ENCODE peak calls at places on chromosome 7, in five cellular contexts. A, O, K, Z and M are unnamed samples.
A peak's percentile ranks its signal among the peaks of the same experiment; 100 is the strongest.

GRCh38 chr7:147014596-147014995 is 898.0 kb downstream of the CNTNAP2 start:
- DNase-seq in A (no peak), O (no peak), K (no peak), Z (no peak), M (no peak)

GRCh38 chr7:159034988-159035387 is 109.7 kb downstream of the VIPR2 start:
- DNase-seq in A (no peak), O (no peak), K (no peak), Z (no peak), M (no peak)

GRCh38 chr7:128869944-128870285 is 7.3 kb downstream of the ATP6V1F start:
- DNase-seq in A (no peak), O (no peak), K (no peak), Z (no peak), M (no peak)

GRCh38 chr7:15402436-15403136 is 159.2 kb downstream of the AGMO start:
- DNase-seq in A (no peak), O (no peak), K (no peak), Z (no peak), M (no peak)

GRCh38 chr7:41193738-41194287 is 509.1 kb downstream of the INHBA start:
- DNase-seq in A (no peak), O (no peak), K (no peak), Z (no peak), M (no peak)

GRCh38 chr7:29442146-29442545 is 121.5 kb upstream of the PRR15 start:
- DNase-seq in A (no peak), O (no peak), K (no peak), Z (no peak), M (no peak)

GRCh38 chr7:138278601-138279000 is 181.5 kb upstream of the TRIM24 start:
- DNase-seq in A (no peak), O (no peak), K (no peak), Z (no peak), M (no peak)

GRCh38 chr7:27151945-27152815 is at the start of gene HOXA3:
- DNase-seq in A (no peak), O (peak; percentile 33), K (peak; percentile 84), Z (peak; percentile 19), M (no peak)

GRCh38 chr7:92466682-92467081 is 11.1 kb downstream of the ERVW-1 start:
- DNase-seq in A (no peak), O (no peak), K (no peak), Z (no peak), M (no peak)

GRCh38 chr7:4683884-4684565 is 1.9 kb downstream of the FOXK1 start:
- DNase-seq in A (peak; percentile 84), O (peak; percentile 90), K (peak; percentile 63), Z (peak; percentile 68), M (peak; percentile 79)
- TF ChIP-seq POLR2A in A (peak; percentile 28), O (no peak), K (peak; percentile 16), Z (no peak), M (no peak)

GRCh38 chr7:24982917-24983316 is 2.9 kb upstream of the OSBPL3 start:
- DNase-seq in A (no peak), O (no peak), K (no peak), Z (no peak), M (no peak)
- TF ChIP-seq POLR2A in A (no peak), O (no peak), K (no peak), Z (no peak), M (no peak)

DNA sequence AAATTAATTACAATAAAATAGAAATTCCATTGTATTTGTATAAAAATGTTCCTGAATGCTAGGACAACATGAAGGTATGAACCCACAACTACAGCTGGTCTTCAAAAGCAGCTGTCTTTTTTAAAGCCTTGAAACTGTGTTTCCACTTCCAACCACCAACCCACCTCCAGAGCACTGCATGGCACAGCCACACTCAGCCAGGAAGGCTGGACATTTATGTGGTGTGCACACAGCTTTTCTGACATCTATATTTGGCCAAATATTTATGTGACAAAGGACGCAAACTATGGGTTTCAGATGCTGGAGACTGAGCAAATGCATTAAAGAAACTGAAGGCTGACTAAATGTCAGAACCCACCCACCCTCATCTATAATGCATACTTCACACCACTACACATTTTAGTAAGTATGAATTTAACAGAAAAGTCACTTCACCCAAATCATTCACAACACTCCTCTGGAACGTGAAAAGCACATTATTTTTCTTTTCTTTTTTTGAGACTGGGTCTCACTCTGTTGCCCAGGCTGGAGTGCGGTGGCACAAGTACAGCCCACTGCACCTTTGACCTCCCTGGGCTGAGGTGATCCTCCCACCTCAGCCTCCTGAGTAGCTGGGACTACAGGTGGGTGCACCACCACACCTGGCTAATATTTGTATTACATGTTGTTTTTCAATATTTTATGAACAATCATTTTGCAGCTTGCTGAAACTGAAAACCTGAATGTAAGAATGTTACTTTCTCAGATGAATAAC is 27.9 kb upstream of the DAGLB start:
- DNase-seq in A (no peak), O (no peak), K (no peak), Z (no peak), M (no peak)
- TF ChIP-seq POLR2A in A (no peak), O (no peak), K (no peak), Z (no peak), M (no peak)

GRCh38 chr7:50657341-50657873 is 92.2 kb upstream of the DDC start:
- DNase-seq in A (no peak), O (peak; percentile 67), K (peak; percentile 57), Z (peak; percentile 70), M (no peak)
- TF ChIP-seq POLR2A in A (no peak), O (no peak), K (no peak), Z (no peak), M (no peak)

GRCh38 chr7:100835903-100836811 is 8.8 kb upstream of the EPHB4 start:
- DNase-seq in A (peak; percentile 28), O (peak; percentile 73), K (peak; percentile 78), Z (peak; percentile 83), M (no peak)

GRCh38 chr7:100836812-100837098 is 9.4 kb upstream of the EPHB4 start:
- DNase-seq in A (no peak), O (no peak), K (no peak), Z (no peak), M (no peak)

GRCh38 chr7:100840470-100841100 is 11.9 kb upstream of the SLC12A9 start:
- DNase-seq in A (no peak), O (no peak), K (no peak), Z (no peak), M (no peak)

GRCh38 chr7:100839361-100839760 is 12.0 kb upstream of the EPHB4 start:
- DNase-seq in A (no peak), O (no peak), K (no peak), Z (no peak), M (no peak)

DNA sequence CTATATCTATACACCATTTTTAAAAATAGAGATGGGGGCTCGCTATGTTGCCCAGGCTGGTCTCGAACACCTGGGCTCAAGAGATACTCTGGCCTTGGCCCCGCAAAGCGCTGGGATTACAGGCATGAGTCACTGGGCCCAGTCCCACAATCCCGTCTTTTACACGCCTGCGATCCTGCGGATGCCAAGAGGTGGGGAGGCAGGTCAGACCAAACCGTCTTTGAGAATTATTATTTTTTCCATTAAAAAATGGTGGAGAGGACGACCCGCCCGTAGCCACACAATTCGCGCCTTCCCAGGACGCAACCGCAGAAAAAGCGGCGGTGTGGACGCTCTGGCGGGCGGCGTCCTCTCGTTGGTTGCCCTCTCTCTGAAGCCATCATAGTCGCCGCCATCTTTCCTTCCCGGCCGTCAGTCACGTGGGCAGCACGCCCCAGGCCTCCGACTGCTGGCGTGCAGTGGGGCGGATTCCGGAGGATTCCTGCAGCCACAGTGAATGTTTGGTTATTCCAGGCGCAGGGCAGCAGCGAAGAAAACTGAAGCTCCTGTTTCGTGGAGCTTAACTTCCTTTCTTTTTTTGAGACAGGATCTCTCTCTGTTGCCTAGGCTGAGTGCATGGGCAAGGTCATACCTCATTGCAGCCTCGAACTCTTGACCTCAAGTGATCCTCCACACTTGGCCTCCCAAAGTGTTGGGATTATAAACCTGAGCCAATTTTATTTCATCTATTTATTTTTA is 9.9 kb upstream of the EPHB4 start:
- DNase-seq in A (peak; percentile 92), O (peak; percentile 94), K (peak; percentile 92), Z (peak; percentile 94), M (peak; percentile 72)
- TF ChIP-seq POLR2A in A (peak; percentile 66), O (peak; percentile 27), K (peak; percentile 56), Z (no peak), M (peak; percentile 54)

GRCh38 chr7:10973061-10973941 is at the start of gene PHF14:
- DNase-seq in A (peak; percentile 97), O (peak; percentile 98), K (peak; percentile 98), Z (peak; percentile 98), M (peak; percentile 94)
- TF ChIP-seq POLR2A in A (peak; percentile 84), O (peak; percentile 74), K (peak; percentile 85), Z (no peak), M (peak; percentile 92)

GRCh38 chr7:34320412-34320811 is 337.6 kb upstream of the NPSR1 start:
- DNase-seq in A (no peak), O (no peak), K (no peak), Z (no peak), M (no peak)
- TF ChIP-seq POLR2A in A (no peak), O (no peak), K (no peak), Z (no peak), M (no peak)